ENCODE peak calls at places on chromosomes 6 and 20, in eight cellular contexts. F is GM23248, M is GM23338, V is fibroblast of lung, B is astrocyte, T is PC-9, J is hepatocyte, G is HCT116. D is an unnamed sample. For H3K4me1, the result is how much of the 10 kb centered on the place peaks cover.

GRCh38 chr6:45196121-45196520 is 132.0 kb upstream of the RUNX2 start:
- DNase-seq in F (no peak), M (no peak), V (peak), B (no peak), T (no peak), J (no peak), G (no peak), D (no peak)

GRCh38 chr20:60057866-60058807 is 99.9 kb downstream of the CDH26 start:
- DNase-seq in F (no peak), M (peak), V (peak), B (peak), T (no peak), J (peak), G (no peak), D (no peak)

GRCh38 chr6:39295538-39295937 is 18.7 kb downstream of the KCNK17 start:
- DNase-seq in F (peak), M (no peak), V (peak), B (no peak), T (peak), J (peak), G (no peak), D (no peak)

GRCh38 chr6:155381856-155382690 is 67.8 kb upstream of the TFB1M start:
- DNase-seq in F (peak), M (no peak), V (peak), B (peak), T (no peak), J (no peak), G (no peak), D (peak)

GRCh38 chr6:70312165-70312564 is 9.3 kb upstream of the COL9A1 start:
- DNase-seq in F (peak), M (peak), V (peak), B (peak), T (peak), J (no peak), G (peak), D (peak)

GRCh38 chr6:166602928-166603690 is 16.6 kb upstream of the RAMACL start:
- DNase-seq in F (no peak), M (no peak), V (no peak), B (no peak), T (no peak), J (no peak), G (no peak), D (no peak)

GRCh38 chr20:54633903-54634302 is 158.5 kb downstream of the DOK5 start:
- DNase-seq in F (no peak), M (no peak), V (no peak), B (no peak), T (no peak), J (no peak), G (no peak), D (no peak)

GRCh38 chr6:87139236-87139635 is 16.1 kb upstream of the ZNF292 start:
- DNase-seq in F (peak), M (peak), V (peak), B (peak), T (peak), J (peak), G (peak), D (peak)

GRCh38 chr6:16430661-16431089 is 192.3 kb downstream of the GMPR start:
- DNase-seq in F (no peak), M (no peak), V (peak), B (peak), T (no peak), J (peak), G (no peak), D (no peak)

GRCh38 chr6:136103763-136104311 is 146.3 kb downstream of the MTFR2 start:
- DNase-seq in F (peak), M (peak), V (peak), B (no peak), T (no peak), J (peak), G (no peak), D (no peak)

GRCh38 chr20:25705830-25706351 is 9.2 kb upstream of the ZNF337 start:
- DNase-seq in F (no peak), M (no peak), V (no peak), B (no peak), T (no peak), J (no peak), G (no peak), D (no peak)

GRCh38 chr6:77857421-77857820 is 204.6 kb downstream of the MEI4 start:
- DNase-seq in F (no peak), M (no peak), V (no peak), B (no peak), T (no peak), J (no peak), G (no peak), D (no peak)

GRCh38 chr6:138691595-138692057 is 81.9 kb upstream of the CCDC28A start:
- DNase-seq in F (peak), M (peak), V (peak), B (peak), T (peak), J (peak), G (peak), D (peak)

GRCh38 chr20:61531553-61532345 is 279.7 kb downstream of the CDH4 start:
- DNase-seq in F (no peak), M (no peak), V (peak), B (peak), T (no peak), J (peak), G (no peak), D (no peak)

GRCh38 chr6:83984411-83984810 is 49.2 kb upstream of the MRAP2 start:
- DNase-seq in F (no peak), M (no peak), V (no peak), B (no peak), T (no peak), J (no peak), G (no peak), D (no peak)

GRCh38 chr6:128242765-128243403 is 277.5 kb downstream of the PTPRK start:
- DNase-seq in F (peak), M (no peak), V (peak), B (peak), T (no peak), J (no peak), G (no peak), D (no peak)

GRCh38 chr20:37492096-37492625 is 28.9 kb upstream of the NNAT start:
- DNase-seq in F (no peak), M (no peak), V (no peak), B (no peak), T (no peak), J (no peak), G (no peak), D (no peak)

GRCh38 chr6:34015576-34015975 is 130.3 kb downstream of the GRM4 start:
- DNase-seq in F (peak), M (peak), V (no peak), B (peak), T (no peak), J (no peak), G (no peak), D (no peak)

GRCh38 chr6:25489399-25489798 is 162.6 kb upstream of the SCGN start:
- DNase-seq in F (no peak), M (no peak), V (no peak), B (no peak), T (no peak), J (no peak), G (no peak), D (no peak)

GRCh38 chr6:11367638-11368199 is 135.3 kb upstream of the NEDD9 start:
- DNase-seq in F (no peak), M (no peak), V (no peak), B (no peak), T (no peak), J (peak), G (no peak), D (no peak)

GRCh38 chr20:59291740-59292139 is 8.7 kb upstream of the EDN3 start:
- DNase-seq in F (no peak), M (no peak), V (no peak), B (no peak), T (no peak), J (peak), G (no peak), D (peak)

GRCh38 chr6:100260584-100260983 is 204.1 kb downstream of the SIM1 start:
- DNase-seq in F (peak), M (no peak), V (no peak), B (peak), T (no peak), J (no peak), G (no peak), D (no peak)

GRCh38 chr6:73393278-73393677 is 1.4 kb upstream of the DDX43 start:
- DNase-seq in F (peak), M (no peak), V (no peak), B (peak), T (no peak), J (no peak), G (no peak), D (no peak)

GRCh38 chr6:15391500-15391899 is 145.6 kb downstream of the JARID2 start:
- DNase-seq in F (no peak), M (no peak), V (no peak), B (no peak), T (no peak), J (no peak), G (no peak), D (no peak)

GRCh38 chr6:36246511-36247268 is 23.2 kb upstream of the PNPLA1 start:
- DNase-seq in F (peak), M (no peak), V (peak), B (no peak), T (no peak), J (no peak), G (no peak), D (peak)

GRCh38 chr20:58688838-58689237 is 3.8 kb upstream of the NPEPL1 start:
- DNase-seq in F (no peak), M (no peak), V (no peak), B (no peak), T (no peak), J (no peak), G (no peak), D (no peak)

GRCh38 chr6:157774153-157775135 is 48.6 kb upstream of the SNX9 start:
- DNase-seq in F (no peak), M (no peak), V (no peak), B (no peak), T (no peak), J (peak), G (no peak), D (no peak)

GRCh38 chr6:87396595-87397392 is 11.0 kb upstream of the CFAP206 start:
- DNase-seq in F (no peak), M (no peak), V (no peak), B (no peak), T (no peak), J (no peak), G (no peak), D (no peak)

GRCh38 chr20:33415948-33416347 is 14.6 kb upstream of the CDK5RAP1 start:
- DNase-seq in F (peak), M (peak), V (peak), B (no peak), T (peak), J (no peak), G (no peak), D (peak)

GRCh38 chr20:6976535-6976934 is 209.0 kb downstream of the BMP2 start:
- DNase-seq in F (no peak), M (no peak), V (peak), B (no peak), T (no peak), J (no peak), G (no peak), D (peak)

GRCh38 chr6:21665436-21666199 is 72.1 kb downstream of the SOX4 start:
- DNase-seq in F (no peak), M (peak), V (no peak), B (no peak), T (no peak), J (peak), G (no peak), D (no peak)

GRCh38 chr6:147126618-147127022 is 77.6 kb upstream of the STXBP5 start:
- DNase-seq in F (no peak), M (peak), V (no peak), B (no peak), T (no peak), J (no peak), G (no peak), D (no peak)

GRCh38 chr20:44115762-44116644 is 71.0 kb downstream of the JPH2 start:
- DNase-seq in F (no peak), M (peak), V (no peak), B (no peak), T (no peak), J (no peak), G (no peak), D (no peak)
- TF ChIP-seq EZH2 in F (no peak), M (no peak), V (no peak), B (peak), T (no peak), J (no peak), G (no peak), D (no peak)

GRCh38 chr20:57449398-57450354 is 58.5 kb downstream of the RBM38 start:
- DNase-seq in F (no peak), M (no peak), V (no peak), B (no peak), T (no peak), J (no peak), G (no peak), D (no peak)

GRCh38 chr20:57451759-57452661 is 60.8 kb downstream of the RBM38 start:
- DNase-seq in F (no peak), M (no peak), V (no peak), B (no peak), T (no peak), J (no peak), G (no peak), D (no peak)

GRCh38 chr20:57450419-57450818 is 59.2 kb downstream of the RBM38 start:
- DNase-seq in F (peak), M (no peak), V (no peak), B (no peak), T (no peak), J (no peak), G (no peak), D (no peak)

GRCh38 chr20:57450931-57451330 is 59.7 kb downstream of the RBM38 start:
- DNase-seq in F (no peak), M (no peak), V (no peak), B (no peak), T (no peak), J (no peak), G (no peak), D (no peak)

GRCh38 chr20:57451356-57451755 is 60.2 kb downstream of the RBM38 start:
- DNase-seq in F (no peak), M (no peak), V (no peak), B (no peak), T (no peak), J (no peak), G (no peak), D (no peak)
- H3K4me1 ChIP-seq in F (under half), M (under half), V (under half), B (under half), T (under half), J (under half), G (under half), D (under half)

GRCh38 chr20:21701171-21701876 is 4.1 kb upstream of the PAX1 start:
- DNase-seq in F (no peak), M (peak), V (no peak), B (no peak), T (no peak), J (no peak), G (no peak), D (no peak)

GRCh38 chr20:21703740-21704407 is 1.6 kb upstream of the PAX1 start:
- DNase-seq in F (no peak), M (peak), V (no peak), B (no peak), T (no peak), J (no peak), G (no peak), D (no peak)

GRCh38 chr20:21702001-21702400 is 3.5 kb upstream of the PAX1 start:
- DNase-seq in F (no peak), M (peak), V (no peak), B (no peak), T (no peak), J (no peak), G (no peak), D (no peak)

GRCh38 chr20:21704408-21705385 is 767 bp upstream of the PAX1 start:
- DNase-seq in F (no peak), M (peak), V (no peak), B (no peak), T (no peak), J (no peak), G (no peak), D (no peak)

DNA sequence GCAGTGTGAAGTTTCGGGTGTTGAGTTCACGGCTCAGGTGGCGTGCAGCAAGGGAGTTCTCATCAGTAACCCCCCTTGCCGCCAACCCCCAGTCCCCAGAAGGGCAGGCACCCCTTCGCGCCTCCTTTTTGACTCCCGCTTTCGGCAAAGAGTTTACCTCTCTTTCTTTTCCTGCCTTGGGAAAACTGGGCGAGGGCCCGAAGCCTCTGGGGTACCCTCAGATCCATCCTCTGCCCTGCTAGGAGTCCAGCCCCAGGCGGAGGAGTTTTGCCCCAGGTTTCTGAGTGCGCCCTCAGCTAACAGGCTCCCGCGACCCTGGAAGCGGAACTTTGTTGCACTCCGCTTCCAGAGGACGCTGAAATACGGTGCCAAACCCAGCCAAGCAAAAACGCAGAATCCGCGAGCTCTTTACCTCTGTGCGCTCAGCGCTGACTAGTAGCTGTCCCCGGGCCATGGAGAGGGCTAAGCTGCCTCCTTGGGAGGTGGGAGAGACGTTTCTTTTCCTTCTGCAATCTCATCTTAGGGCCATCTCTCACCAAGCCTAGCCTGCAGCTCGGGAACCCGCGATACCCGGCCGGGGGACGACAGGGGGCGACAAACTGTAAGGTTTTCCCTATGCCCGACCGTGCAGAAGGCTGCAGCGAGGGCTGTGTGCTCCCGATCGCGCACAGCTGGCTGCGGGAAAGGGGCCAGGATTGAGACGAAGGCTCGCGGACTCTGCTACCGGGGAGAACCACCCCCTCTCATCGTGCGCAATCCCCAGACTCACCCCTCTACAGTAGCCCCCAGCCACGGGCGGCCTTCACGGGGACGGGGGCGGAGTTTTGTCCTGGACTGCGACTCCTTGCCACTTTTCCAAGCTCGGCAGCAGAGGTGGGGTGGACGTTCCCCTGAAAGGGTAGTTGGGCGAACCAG is 2.7 kb upstream of the PAX1 start:
- DNase-seq in F (peak), M (peak), V (peak), B (no peak), T (peak), J (peak), G (no peak), D (peak)
- TF ChIP-seq EZH2 in F (no peak), M (peak), V (no peak), B (no peak), T (no peak), J (peak), G (no peak), D (peak)

GRCh38 chr20:63972312-63973159 is 2.8 kb upstream of the ZNF512B start:
- DNase-seq in F (no peak), M (no peak), V (no peak), B (no peak), T (no peak), J (no peak), G (no peak), D (no peak)

GRCh38 chr20:63974402-63975200 is 4.8 kb downstream of the SAMD10 start:
- DNase-seq in F (no peak), M (no peak), V (peak), B (no peak), T (no peak), J (peak), G (no peak), D (no peak)

GRCh38 chr20:63973636-63974401 is 4.1 kb upstream of the ZNF512B start:
- DNase-seq in F (peak), M (peak), V (peak), B (peak), T (peak), J (peak), G (peak), D (peak)

GRCh38 chr20:63970714-63971431 is 1.1 kb upstream of the ZNF512B start:
- DNase-seq in F (no peak), M (no peak), V (no peak), B (no peak), T (no peak), J (no peak), G (no peak), D (no peak)

DNA sequence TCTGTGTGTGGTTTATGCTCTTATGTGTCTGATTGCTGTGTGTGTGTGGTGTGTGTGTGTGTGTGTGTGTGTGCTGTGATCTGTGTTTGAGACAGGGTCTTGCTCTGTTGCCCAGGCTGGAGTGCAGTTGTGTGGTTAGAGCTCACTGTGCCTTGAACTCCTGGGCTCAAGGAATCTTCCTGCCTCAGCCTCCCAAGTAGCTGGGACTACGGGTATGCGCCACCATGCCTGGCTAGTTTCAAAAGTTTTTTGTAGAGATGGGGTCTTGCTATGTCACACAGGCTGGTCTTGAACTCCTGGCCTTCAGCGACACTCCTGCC is 3.4 kb upstream of the ZNF512B start:
- DNase-seq in F (no peak), M (no peak), V (no peak), B (no peak), T (no peak), J (no peak), G (no peak), D (no peak)
- H3K4me1 ChIP-seq in F (under half), M (under half), V (under half), B (under half), T (under half), J (under half), G (under half), D (under half)

GRCh38 chr20:63475209-63475608 is 2.8 kb upstream of the KCNQ2 start:
- DNase-seq in F (peak), M (peak), V (peak), B (peak), T (no peak), J (peak), G (no peak), D (peak)

GRCh38 chr20:63473555-63474449 is 1.3 kb upstream of the KCNQ2 start:
- DNase-seq in F (no peak), M (no peak), V (no peak), B (no peak), T (no peak), J (no peak), G (no peak), D (no peak)

GRCh38 chr20:63478346-63479302 is 6.2 kb upstream of the KCNQ2 start:
- DNase-seq in F (no peak), M (no peak), V (no peak), B (no peak), T (no peak), J (no peak), G (no peak), D (no peak)

GRCh38 chr20:63477944-63478343 is 5.5 kb upstream of the KCNQ2 start:
- DNase-seq in F (no peak), M (no peak), V (no peak), B (no peak), T (no peak), J (no peak), G (no peak), D (no peak)

GRCh38 chr20:63477061-63477616 is 4.7 kb upstream of the KCNQ2 start:
- DNase-seq in F (no peak), M (no peak), V (no peak), B (no peak), T (no peak), J (no peak), G (no peak), D (no peak)
- TF ChIP-seq EZH2 in F (no peak), M (no peak), V (no peak), B (no peak), T (no peak), J (no peak), G (no peak), D (no peak)

DNA sequence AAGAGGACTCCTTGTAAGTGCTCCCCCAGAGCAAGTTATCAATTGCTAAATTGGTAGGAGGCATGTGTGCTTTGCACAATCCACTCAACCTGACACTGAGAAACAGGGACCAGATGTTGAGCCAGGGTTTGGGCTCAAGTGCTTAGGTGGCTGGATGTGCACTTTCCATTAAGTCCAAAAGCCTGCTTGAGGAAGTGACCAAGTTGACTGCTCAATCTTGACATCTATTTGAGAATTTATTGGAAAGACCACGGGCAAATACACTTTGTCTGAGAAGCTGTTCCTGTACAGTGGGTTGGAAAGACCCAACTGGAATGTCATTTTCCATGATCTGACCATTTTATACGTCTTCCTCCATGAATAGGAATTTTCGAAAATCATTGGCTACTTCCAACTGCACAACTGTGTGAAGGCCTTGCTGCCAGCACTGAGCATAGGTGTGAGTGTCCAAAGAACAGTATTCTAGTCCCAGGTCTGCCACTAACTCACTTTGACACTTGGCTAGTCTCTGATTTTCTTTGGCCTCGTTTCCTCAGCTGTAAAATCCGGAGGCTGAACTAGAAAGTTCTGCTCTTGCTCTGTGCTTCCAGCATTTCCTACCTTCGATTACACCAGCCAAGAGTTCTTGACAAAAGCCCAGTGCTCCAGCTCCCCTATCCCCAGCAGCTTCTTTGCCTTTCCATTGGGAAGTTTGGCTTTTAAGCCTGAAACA is 186.9 kb upstream of the ECI2 start:
- DNase-seq in F (no peak), M (no peak), V (no peak), B (no peak), T (no peak), J (no peak), G (no peak), D (no peak)
- H3K4me1 ChIP-seq in F (half or more), M (under half), V (under half), B (under half), T (under half), J (under half), G (under half), D (under half)